ENCODE peak calls at places on chromosome 21, in seven cellular contexts. One of them, this sample, is unnamed.

GRCh38 chr21:28783641-28784185 is 209.0 kb downstream of the LTN1 start:
- DNase-seq in LoVo: no peak
- DNase-seq in anterior cingulate cortex: no peak
- DNase-seq in HL-60: no peak
- DNase-seq in EL: no peak
- DNase-seq in NCI-H1417: no peak
- DNase-seq in NCI-H1105 treated with DMSO at 0.1 percent for 48 hours: no peak
- DNase-seq in this sample: no peak

GRCh38 chr21:31866077-31866511 is 6.7 kb upstream of the HUNK start:
- DNase-seq in LoVo: peak
- DNase-seq in anterior cingulate cortex: peak
- DNase-seq in HL-60: peak
- DNase-seq in EL: peak
- DNase-seq in NCI-H1417: peak
- DNase-seq in NCI-H1105 treated with DMSO at 0.1 percent for 48 hours: peak
- DNase-seq in this sample: peak

GRCh38 chr21:36487641-36488307 is 7.9 kb upstream of the CLDN14 start:
- DNase-seq in LoVo: no peak
- DNase-seq in anterior cingulate cortex: no peak
- DNase-seq in HL-60: peak
- DNase-seq in EL: no peak
- DNase-seq in NCI-H1417: no peak
- DNase-seq in NCI-H1105 treated with DMSO at 0.1 percent for 48 hours: no peak
- DNase-seq in this sample: no peak

GRCh38 chr21:16073571-16073970 is 343.8 kb downstream of the USP25 start:
- DNase-seq in LoVo: no peak
- DNase-seq in anterior cingulate cortex: peak
- DNase-seq in HL-60: no peak
- DNase-seq in EL: no peak
- DNase-seq in NCI-H1417: no peak
- DNase-seq in NCI-H1105 treated with DMSO at 0.1 percent for 48 hours: no peak
- DNase-seq in this sample: no peak

GRCh38 chr21:46325073-46325912 is 1.3 kb downstream of the PCNT start:
- DNase-seq in LoVo: peak
- DNase-seq in anterior cingulate cortex: peak
- DNase-seq in HL-60: peak
- DNase-seq in EL: peak
- DNase-seq in NCI-H1417: peak
- DNase-seq in NCI-H1105 treated with DMSO at 0.1 percent for 48 hours: peak
- DNase-seq in this sample: peak

GRCh38 chr21:45517249-45518065 is 24.8 kb downstream of the SLC19A1 start:
- DNase-seq in LoVo: no peak
- DNase-seq in anterior cingulate cortex: no peak
- DNase-seq in HL-60: peak
- DNase-seq in EL: no peak
- DNase-seq in NCI-H1417: no peak
- DNase-seq in NCI-H1105 treated with DMSO at 0.1 percent for 48 hours: no peak
- DNase-seq in this sample: no peak

GRCh38 chr21:14737922-14738321 is 191.8 kb upstream of the SAMSN1 start:
- DNase-seq in LoVo: peak
- DNase-seq in anterior cingulate cortex: no peak
- DNase-seq in HL-60: peak
- DNase-seq in EL: peak
- DNase-seq in NCI-H1417: peak
- DNase-seq in NCI-H1105 treated with DMSO at 0.1 percent for 48 hours: peak
- DNase-seq in this sample: peak

GRCh38 chr21:36381841-36382589 is 3.2 kb upstream of the CHAF1B start:
- DNase-seq in LoVo: peak
- DNase-seq in anterior cingulate cortex: no peak
- DNase-seq in HL-60: no peak
- DNase-seq in EL: no peak
- DNase-seq in NCI-H1417: no peak
- DNase-seq in NCI-H1105 treated with DMSO at 0.1 percent for 48 hours: no peak
- DNase-seq in this sample: no peak

GRCh38 chr21:33071878-33072306 is 2.0 kb downstream of the OLIG1 start:
- DNase-seq in LoVo: no peak
- DNase-seq in anterior cingulate cortex: no peak
- DNase-seq in HL-60: peak
- DNase-seq in EL: peak
- DNase-seq in NCI-H1417: no peak
- DNase-seq in NCI-H1105 treated with DMSO at 0.1 percent for 48 hours: peak
- DNase-seq in this sample: no peak

GRCh38 chr21:45612096-45613019 is 31.2 kb upstream of the PCBP3 start:
- DNase-seq in LoVo: no peak
- DNase-seq in anterior cingulate cortex: no peak
- DNase-seq in HL-60: no peak
- DNase-seq in EL: peak
- DNase-seq in NCI-H1417: no peak
- DNase-seq in NCI-H1105 treated with DMSO at 0.1 percent for 48 hours: no peak
- DNase-seq in this sample: no peak

GRCh38 chr21:26884436-26884835 is 39.2 kb upstream of the ADAMTS1 start:
- DNase-seq in LoVo: no peak
- DNase-seq in anterior cingulate cortex: no peak
- DNase-seq in HL-60: no peak
- DNase-seq in EL: no peak
- DNase-seq in NCI-H1417: no peak
- DNase-seq in NCI-H1105 treated with DMSO at 0.1 percent for 48 hours: no peak
- DNase-seq in this sample: no peak

This sample was measured in foreskin melanocyte.